ENCODE peak calls at places on chromosomes 13 and 19, in five cellular contexts. One of them, this sample, is unnamed.

GRCh38 chr13:99256709-99257108 is 1.5 kb downstream of the GPR18 start:
- DNase-seq in IMR-90: peak; percentile 58
- DNase-seq in HepG2: no peak
- DNase-seq in K562: no peak
- DNase-seq in GM12878: no peak
- DNase-seq in this sample: no peak

GRCh38 chr13:93927431-93927830 is 552.1 kb downstream of the DCT start:
- DNase-seq in IMR-90: no peak
- DNase-seq in HepG2: no peak
- DNase-seq in K562: no peak
- DNase-seq in GM12878: no peak
- DNase-seq in this sample: no peak

GRCh38 chr13:106052200-106052767 is 483.2 kb downstream of the EFNB2 start:
- DNase-seq in IMR-90: peak; percentile 48
- DNase-seq in HepG2: no peak
- DNase-seq in K562: no peak
- DNase-seq in GM12878: no peak
- DNase-seq in this sample: peak; percentile 20

GRCh38 chr19:32224371-32225244 is 120.8 kb upstream of the ZNF507 start:
- DNase-seq in IMR-90: peak; percentile 15
- DNase-seq in HepG2: peak; percentile 21
- DNase-seq in K562: peak; percentile 88
- DNase-seq in GM12878: no peak
- DNase-seq in this sample: peak; percentile 94

GRCh38 chr19:33274663-33275558 is 27.4 kb downstream of the CEBPA start:
- DNase-seq in IMR-90: no peak
- DNase-seq in HepG2: no peak
- DNase-seq in K562: no peak
- DNase-seq in GM12878: no peak
- DNase-seq in this sample: no peak

GRCh38 chr13:97938701-97939475 is 14.6 kb upstream of the IPO5 start:
- DNase-seq in IMR-90: no peak
- DNase-seq in HepG2: no peak
- DNase-seq in K562: no peak
- DNase-seq in GM12878: no peak
- DNase-seq in this sample: no peak

GRCh38 chr13:113815151-113816058 is 48.5 kb downstream of the GAS6 start:
- DNase-seq in IMR-90: no peak
- DNase-seq in HepG2: no peak
- DNase-seq in K562: no peak
- DNase-seq in GM12878: peak; percentile 40
- DNase-seq in this sample: no peak

GRCh38 chr13:110308377-110309158 is 1.5 kb downstream of the COL4A2 start:
- DNase-seq in IMR-90: no peak
- DNase-seq in HepG2: no peak
- DNase-seq in K562: no peak
- DNase-seq in GM12878: no peak
- DNase-seq in this sample: peak; percentile 66

GRCh38 chr13:110788778-110789177 is 75.3 kb downstream of the ING1 start:
- DNase-seq in IMR-90: no peak
- DNase-seq in HepG2: no peak
- DNase-seq in K562: no peak
- DNase-seq in GM12878: no peak
- DNase-seq in this sample: no peak

GRCh38 chr13:47298506-47298905 is 401.7 kb upstream of the HTR2A start:
- DNase-seq in IMR-90: peak; percentile 4
- DNase-seq in HepG2: no peak
- DNase-seq in K562: no peak
- DNase-seq in GM12878: no peak
- DNase-seq in this sample: no peak

GRCh38 chr19:14072535-14073231 is at the start of gene MISP3:
- DNase-seq in IMR-90: no peak
- DNase-seq in HepG2: no peak
- DNase-seq in K562: peak; percentile 62
- DNase-seq in GM12878: no peak
- DNase-seq in this sample: peak; percentile 46

GRCh38 chr13:26037302-26037701 is 14.5 kb downstream of the SHISA2 start:
- DNase-seq in IMR-90: no peak
- DNase-seq in HepG2: no peak
- DNase-seq in K562: peak; percentile 41
- DNase-seq in GM12878: no peak
- DNase-seq in this sample: no peak

GRCh38 chr19:18097993-18098890 is 664 bp downstream of the MAST3 start:
- DNase-seq in IMR-90: no peak
- DNase-seq in HepG2: no peak
- DNase-seq in K562: no peak
- DNase-seq in GM12878: no peak
- DNase-seq in this sample: no peak

GRCh38 chr19:16520074-16520973 is 21.9 kb downstream of the CHERP start:
- DNase-seq in IMR-90: no peak
- DNase-seq in HepG2: no peak
- DNase-seq in K562: no peak
- DNase-seq in GM12878: no peak
- DNase-seq in this sample: no peak

GRCh38 chr13:107192289-107192688 is 624.4 kb upstream of the ARGLU1 start:
- DNase-seq in IMR-90: peak; percentile 43
- DNase-seq in HepG2: peak; percentile 84
- DNase-seq in K562: no peak
- DNase-seq in GM12878: no peak
- DNase-seq in this sample: no peak

GRCh38 chr19:42325896-42326771 is 699 bp downstream of the MEGF8 start:
- DNase-seq in IMR-90: no peak
- DNase-seq in HepG2: no peak
- DNase-seq in K562: peak; percentile 47
- DNase-seq in GM12878: no peak
- DNase-seq in this sample: peak; percentile 62

GRCh38 chr19:40743926-40744325 is 6.4 kb downstream of the ACTMAP start:
- DNase-seq in IMR-90: no peak
- DNase-seq in HepG2: no peak
- DNase-seq in K562: no peak
- DNase-seq in GM12878: no peak
- DNase-seq in this sample: no peak

GRCh38 chr13:81395368-81395767 is 1054.4 kb upstream of the SPRY2 start:
- DNase-seq in IMR-90: no peak
- DNase-seq in HepG2: no peak
- DNase-seq in K562: peak; percentile 20
- DNase-seq in GM12878: no peak
- DNase-seq in this sample: peak; percentile 67

GRCh38 chr19:16418597-16418962 is 53.2 kb downstream of the EPS15L1 start:
- DNase-seq in IMR-90: no peak
- DNase-seq in HepG2: no peak
- DNase-seq in K562: no peak
- DNase-seq in GM12878: no peak
- DNase-seq in this sample: no peak

GRCh38 chr13:53612200-53612599 is 583.6 kb downstream of the OLFM4 start:
- DNase-seq in IMR-90: no peak
- DNase-seq in HepG2: no peak
- DNase-seq in K562: no peak
- DNase-seq in GM12878: no peak
- DNase-seq in this sample: no peak

GRCh38 chr13:44054525-44054924 is 174.8 kb downstream of the LACC1 start:
- DNase-seq in IMR-90: no peak
- DNase-seq in HepG2: no peak
- DNase-seq in K562: no peak
- DNase-seq in GM12878: no peak
- DNase-seq in this sample: no peak

GRCh38 chr19:1244693-1245451 is 3.3 kb downstream of the ATP5F1D start:
- DNase-seq in IMR-90: no peak
- DNase-seq in HepG2: peak; percentile 86
- DNase-seq in K562: no peak
- DNase-seq in GM12878: no peak
- DNase-seq in this sample: no peak

GRCh38 chr13:62643007-62643483 is 1227.4 kb upstream of the PCDH20 start:
- DNase-seq in IMR-90: peak; percentile 66
- DNase-seq in HepG2: peak; percentile 5
- DNase-seq in K562: no peak
- DNase-seq in GM12878: peak; percentile 24
- DNase-seq in this sample: no peak

GRCh38 chr19:11197291-11198174 is at the start of gene KANK2:
- DNase-seq in IMR-90: peak; percentile 55
- DNase-seq in HepG2: peak; percentile 68
- DNase-seq in K562: peak; percentile 98
- DNase-seq in GM12878: peak; percentile 13
- DNase-seq in this sample: peak; percentile 99

GRCh38 chr19:32233885-32234284 is 111.5 kb upstream of the ZNF507 start:
- DNase-seq in IMR-90: no peak
- DNase-seq in HepG2: no peak
- DNase-seq in K562: no peak
- DNase-seq in GM12878: no peak
- DNase-seq in this sample: no peak

GRCh38 chr13:46367622-46368327 is 19.3 kb downstream of the RUBCNL start:
- DNase-seq in IMR-90: peak; percentile 45
- DNase-seq in HepG2: no peak
- DNase-seq in K562: no peak
- DNase-seq in GM12878: no peak
- DNase-seq in this sample: no peak

GRCh38 chr13:113729329-113730019 is 29.6 kb upstream of the TMEM255B start:
- DNase-seq in IMR-90: no peak
- DNase-seq in HepG2: no peak
- DNase-seq in K562: no peak
- DNase-seq in GM12878: no peak
- DNase-seq in this sample: peak; percentile 70

GRCh38 chr13:45068036-45069001 is 52.0 kb upstream of the GTF2F2 start:
- DNase-seq in IMR-90: no peak
- DNase-seq in HepG2: no peak
- DNase-seq in K562: no peak
- DNase-seq in GM12878: no peak
- DNase-seq in this sample: no peak

GRCh38 chr13:75481176-75482069 is 546 bp downstream of the TBC1D4 start:
- DNase-seq in IMR-90: no peak
- DNase-seq in HepG2: no peak
- DNase-seq in K562: peak; percentile 8
- DNase-seq in GM12878: no peak
- DNase-seq in this sample: peak; percentile 78

GRCh38 chr13:102322211-102322610 is 79.6 kb downstream of the FGF14 start:
- DNase-seq in IMR-90: no peak
- DNase-seq in HepG2: no peak
- DNase-seq in K562: no peak
- DNase-seq in GM12878: no peak
- DNase-seq in this sample: no peak
- TF ChIP-seq MXI1 in IMR-90: no peak
- TF ChIP-seq MXI1 in HepG2: no peak
- TF ChIP-seq MXI1 in K562: no peak
- TF ChIP-seq MXI1 in GM12878: no peak
- TF ChIP-seq MXI1 in this sample: no peak

GRCh38 chr13:51525567-51526165 is 58.6 kb upstream of the WDFY2 start:
- DNase-seq in IMR-90: peak; percentile 72
- DNase-seq in HepG2: no peak
- DNase-seq in K562: no peak
- DNase-seq in GM12878: no peak
- DNase-seq in this sample: no peak
- TF ChIP-seq MXI1 in IMR-90: no peak
- TF ChIP-seq MXI1 in HepG2: no peak
- TF ChIP-seq MXI1 in K562: no peak
- TF ChIP-seq MXI1 in GM12878: no peak
- TF ChIP-seq MXI1 in this sample: no peak

GRCh38 chr13:32883501-32883900 is 132.7 kb upstream of the KL start:
- DNase-seq in IMR-90: peak; percentile 46
- DNase-seq in HepG2: no peak
- DNase-seq in K562: no peak
- DNase-seq in GM12878: no peak
- DNase-seq in this sample: peak; percentile 37

GRCh38 chr13:32880636-32881035 is 135.6 kb upstream of the KL start:
- DNase-seq in IMR-90: no peak
- DNase-seq in HepG2: no peak
- DNase-seq in K562: no peak
- DNase-seq in GM12878: no peak
- DNase-seq in this sample: no peak

GRCh38 chr13:32881792-32882175 is 134.4 kb upstream of the KL start:
- DNase-seq in IMR-90: no peak
- DNase-seq in HepG2: no peak
- DNase-seq in K562: no peak
- DNase-seq in GM12878: no peak
- DNase-seq in this sample: no peak

GRCh38 chr13:32878172-32878571 is 138.1 kb upstream of the KL start:
- DNase-seq in IMR-90: peak; percentile 73
- DNase-seq in HepG2: no peak
- DNase-seq in K562: no peak
- DNase-seq in GM12878: no peak
- DNase-seq in this sample: no peak

DNA sequence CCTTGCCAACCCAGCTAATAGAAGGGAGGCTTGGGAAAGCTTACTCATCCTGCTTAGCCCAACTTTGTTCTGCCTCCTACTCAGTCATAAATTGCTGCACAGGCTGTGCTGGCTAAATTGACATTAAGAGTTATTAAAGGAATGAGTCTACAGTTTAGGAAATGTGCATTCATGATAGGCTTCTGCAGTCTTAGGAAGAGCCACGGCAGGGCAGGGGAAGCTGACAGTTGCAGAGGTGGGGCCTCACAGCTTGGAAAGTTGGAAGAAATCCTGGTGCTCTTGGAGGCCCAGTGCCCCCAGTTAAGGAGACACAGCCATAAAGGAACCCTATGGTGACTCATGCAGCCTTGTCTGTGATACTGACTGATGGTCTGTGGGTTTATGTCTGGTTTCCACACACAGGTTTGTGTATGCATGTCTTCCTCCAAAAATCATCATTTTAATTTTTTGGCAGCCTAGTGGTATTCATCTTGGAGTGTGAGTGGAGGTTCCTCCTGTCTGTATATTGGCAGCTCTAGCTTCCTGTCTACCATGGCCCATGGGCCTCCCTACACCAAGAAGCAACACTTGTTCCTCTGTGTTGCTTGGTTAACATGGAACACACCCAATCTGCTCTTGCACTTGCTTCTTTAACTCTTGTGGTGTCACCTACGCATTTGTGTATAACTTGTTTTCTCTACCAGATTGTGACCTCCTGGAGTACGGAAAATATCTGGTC is 135.0 kb upstream of the KL start:
- DNase-seq in IMR-90: peak; percentile 82
- DNase-seq in HepG2: no peak
- DNase-seq in K562: no peak
- DNase-seq in GM12878: no peak
- DNase-seq in this sample: no peak
- TF ChIP-seq MXI1 in IMR-90: no peak
- TF ChIP-seq MXI1 in HepG2: no peak
- TF ChIP-seq MXI1 in K562: no peak
- TF ChIP-seq MXI1 in GM12878: no peak
- TF ChIP-seq MXI1 in this sample: no peak

DNA sequence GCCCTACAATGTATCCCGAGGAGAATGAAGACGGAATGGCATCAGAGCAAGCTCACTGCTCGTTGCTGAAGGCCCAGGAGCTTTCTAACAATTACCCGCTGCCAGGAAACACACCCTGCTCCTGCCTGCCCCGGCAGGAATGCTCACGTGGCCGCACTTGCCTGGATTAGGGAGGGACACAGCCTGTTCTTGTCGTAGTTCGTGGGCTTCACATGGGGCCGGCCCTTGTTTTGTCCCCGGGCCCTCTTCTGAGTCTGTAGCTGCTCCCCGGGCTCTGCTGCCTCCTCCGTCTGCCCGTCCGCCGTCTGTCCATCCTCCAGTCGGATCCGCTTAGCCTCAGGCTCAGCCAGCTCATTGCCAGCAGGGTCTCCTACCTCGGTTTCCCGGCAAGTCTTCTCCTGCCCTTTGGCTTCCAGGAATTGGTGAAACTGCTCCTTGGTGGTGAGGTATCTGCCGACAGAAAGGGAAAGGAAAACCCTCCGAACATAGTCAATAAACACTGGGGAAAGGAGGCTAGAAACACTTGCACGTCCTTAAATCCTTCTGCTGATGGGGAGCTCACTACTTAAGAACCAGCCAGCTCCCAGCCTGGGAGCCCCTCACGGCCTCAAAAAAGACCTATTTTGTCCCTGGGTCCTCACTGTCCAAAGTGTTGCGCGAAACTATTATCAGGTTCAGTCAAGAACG is 934 bp downstream of the DUS3L start:
- DNase-seq in IMR-90: no peak
- DNase-seq in HepG2: no peak
- DNase-seq in K562: no peak
- DNase-seq in GM12878: no peak
- DNase-seq in this sample: no peak
- TF ChIP-seq MXI1 in IMR-90: no peak
- TF ChIP-seq MXI1 in HepG2: no peak
- TF ChIP-seq MXI1 in K562: no peak
- TF ChIP-seq MXI1 in GM12878: no peak
- TF ChIP-seq MXI1 in this sample: no peak

This sample was measured in SK-N-SH.